ENCODE peak calls at places on chromosomes 7 and 10, in five cellular contexts. G is Right ventricle myocardium superior; A is uterus; J is stimulated activated CD8-positive, alpha-beta memory T cell treated with anti-CD3 and anti-CD28 coated beads, Interleukin-15, amount 100 ng/mL, for 48 hours; K is NCI-H82. X is an unnamed sample.

GRCh38 chr10:113430634-113431033 is 122.2 kb upstream of the HABP2 start:
- DNase-seq in G (no peak), A (no peak), J (no peak), K (no peak), X (no peak)

GRCh38 chr10:35912615-35913170 is 270.6 kb upstream of the FZD8 start:
- DNase-seq in G (no peak), A (no peak), J (no peak), K (no peak), X (no peak)

GRCh38 chr7:134605978-134606923 is 40.4 kb upstream of the BPGM start:
- DNase-seq in G (peak; percentile 69), A (peak; percentile 64), J (peak; percentile 31), K (peak; percentile 86), X (peak; percentile 67)

GRCh38 chr7:117764031-117764430 is 109.2 kb downstream of the CTTNBP2 start:
- DNase-seq in G (no peak), A (no peak), J (no peak), K (no peak), X (no peak)

GRCh38 chr7:98291717-98292116 is 10.2 kb downstream of the BRI3 start:
- DNase-seq in G (no peak), A (no peak), J (no peak), K (no peak), X (no peak)

GRCh38 chr7:154512121-154512621 is 460.0 kb downstream of the DPP6 start:
- DNase-seq in G (no peak), A (no peak), J (no peak), K (no peak), X (no peak)

GRCh38 chr10:81270051-81270450 is 604.9 kb upstream of the NRG3 start:
- DNase-seq in G (no peak), A (no peak), J (no peak), K (no peak), X (no peak)

GRCh38 chr7:159088016-159088865 is 56.4 kb downstream of the VIPR2 start:
- DNase-seq in G (peak; percentile 25), A (no peak), J (no peak), K (peak; percentile 8), X (no peak)

GRCh38 chr7:133688483-133689239 is 435.8 kb downstream of the EXOC4 start:
- DNase-seq in G (no peak), A (no peak), J (no peak), K (no peak), X (no peak)

GRCh38 chr10:57098146-57098545 is 737.1 kb upstream of the ZWINT start:
- DNase-seq in G (no peak), A (no peak), J (no peak), K (no peak), X (no peak)

GRCh38 chr7:142389544-142389943 is 131.7 kb upstream of the PRSS58 start:
- DNase-seq in G (no peak), A (no peak), J (no peak), K (peak; percentile 71), X (no peak)

GRCh38 chr10:1292611-1293021 is 236.4 kb downstream of the WDR37 start:
- DNase-seq in G (no peak), A (no peak), J (no peak), K (no peak), X (no peak)

GRCh38 chr10:115830260-115830970 is 442.6 kb downstream of the GFRA1 start:
- DNase-seq in G (no peak), A (no peak), J (no peak), K (peak; percentile 25), X (no peak)

GRCh38 chr7:99786726-99787300 is 2.8 kb upstream of the CYP3A4 start:
- DNase-seq in G (no peak), A (no peak), J (no peak), K (no peak), X (no peak)

GRCh38 chr10:35563266-35563891 is 41.8 kb upstream of the GJD4 start:
- DNase-seq in G (peak; percentile 68), A (peak; percentile 58), J (peak; percentile 7), K (peak; percentile 88), X (peak; percentile 50)

GRCh38 chr7:137235434-137235833 is 108.1 kb downstream of the PTN start:
- DNase-seq in G (no peak), A (no peak), J (no peak), K (no peak), X (no peak)

GRCh38 chr10:4498763-4499251 is 327.2 kb upstream of the AKR1E2 start:
- DNase-seq in G (no peak), A (no peak), J (no peak), K (no peak), X (no peak)

GRCh38 chr7:41921453-41921912 is 218.6 kb upstream of the INHBA start:
- DNase-seq in G (no peak), A (no peak), J (no peak), K (no peak), X (no peak)

GRCh38 chr7:1691096-1691495 is 21.0 kb downstream of the ELFN1 start:
- DNase-seq in G (peak; percentile 20), A (peak; percentile 1), J (no peak), K (no peak), X (peak; percentile 18)

GRCh38 chr10:83539528-83540308 is 599.6 kb upstream of the GHITM start:
- DNase-seq in G (peak; percentile 85), A (peak; percentile 13), J (no peak), K (peak; percentile 37), X (peak; percentile 83)

GRCh38 chr7:5677538-5678294 is 103.7 kb downstream of the RNF216 start:
- DNase-seq in G (peak; percentile 78), A (peak; percentile 73), J (no peak), K (peak; percentile 74), X (peak; percentile 65)

GRCh38 chr7:74138945-74139843 is 35.0 kb upstream of the EIF4H start:
- DNase-seq in G (no peak), A (no peak), J (no peak), K (no peak), X (no peak)

GRCh38 chr7:131235489-131236317 is 92.0 kb upstream of the MKLN1 start:
- DNase-seq in G (no peak), A (peak; percentile 46), J (peak; percentile 73), K (no peak), X (no peak)

GRCh38 chr7:98217623-98218582 is 6.7 kb downstream of the BHLHA15 start:
- DNase-seq in G (peak; percentile 48), A (no peak), J (no peak), K (no peak), X (no peak)

GRCh38 chr10:44261710-44262455 is 123.0 kb downstream of the CXCL12 start:
- DNase-seq in G (peak; percentile 52), A (peak; percentile 66), J (no peak), K (no peak), X (no peak)

GRCh38 chr7:84088669-84089278 is 105.8 kb downstream of the SEMA3A start:
- DNase-seq in G (no peak), A (no peak), J (no peak), K (no peak), X (no peak)

GRCh38 chr7:37230221-37230620 is 218.4 kb downstream of the ELMO1 start:
- DNase-seq in G (peak; percentile 58), A (no peak), J (no peak), K (no peak), X (peak; percentile 83)

GRCh38 chr10:5604946-5605345 is 61.4 kb downstream of the ASB13 start:
- DNase-seq in G (no peak), A (no peak), J (no peak), K (no peak), X (peak; percentile 12)

GRCh38 chr10:2700626-2701305 is 366.6 kb upstream of the PFKP start:
- DNase-seq in G (no peak), A (no peak), J (no peak), K (no peak), X (no peak)

GRCh38 chr10:74432841-74433594 is 282.0 kb downstream of the ADK start:
- DNase-seq in G (no peak), A (no peak), J (no peak), K (peak; percentile 30), X (no peak)

GRCh38 chr10:130141038-130141437 is 4.8 kb downstream of the GLRX3 start:
- DNase-seq in G (no peak), A (no peak), J (no peak), K (no peak), X (no peak)

GRCh38 chr7:2523941-2524807 is 4.6 kb downstream of the LFNG start:
- DNase-seq in G (peak; percentile 91), A (peak; percentile 67), J (no peak), K (no peak), X (peak; percentile 87)